ENCODE peak calls at places on chromosomes 16 and 17, in five cellular contexts. X is tibial nerve, T is ovary, H is lower leg skin, I is body of pancreas. P is an unnamed sample.

GRCh38 chr17:20085283-20085875 is 76.2 kb downstream of the SPECC1 start:
- DNase-seq in X (no peak), T (no peak), H (no peak), I (no peak), P (no peak)

GRCh38 chr17:17694229-17695081 is 13.2 kb downstream of the RAI1 start:
- DNase-seq in X (peak), T (peak), H (peak), I (peak), P (peak)

GRCh38 chr17:79840204-79840988 is 1.2 kb upstream of the CBX4 start:
- DNase-seq in X (peak), T (peak), H (peak), I (peak), P (no peak)

GRCh38 chr16:354971-355441 is 2.5 kb upstream of the AXIN1 start:
- DNase-seq in X (no peak), T (no peak), H (no peak), I (no peak), P (no peak)

GRCh38 chr16:62289230-62289629 is 253.0 kb upstream of the CDH8 start:
- DNase-seq in X (no peak), T (no peak), H (no peak), I (no peak), P (no peak)

GRCh38 chr16:13634253-13634652 is 285.7 kb upstream of the ERCC4 start:
- DNase-seq in X (no peak), T (no peak), H (no peak), I (no peak), P (no peak)

GRCh38 chr16:22328081-22328725 is 31.0 kb downstream of the POLR3E start:
- DNase-seq in X (no peak), T (no peak), H (no peak), I (no peak), P (no peak)

GRCh38 chr16:86180244-86180643 is 281.3 kb downstream of the IRF8 start:
- DNase-seq in X (no peak), T (no peak), H (no peak), I (no peak), P (no peak)

GRCh38 chr17:66296289-66296725 is 6.1 kb upstream of the PRKCA start:
- DNase-seq in X (no peak), T (no peak), H (no peak), I (no peak), P (no peak)

GRCh38 chr16:52466998-52467397 is 79.9 kb downstream of the TOX3 start:
- DNase-seq in X (no peak), T (no peak), H (no peak), I (no peak), P (no peak)

GRCh38 chr17:28097901-28098300 is 55.4 kb downstream of the NLK start:
- DNase-seq in X (no peak), T (no peak), H (no peak), I (no peak), P (no peak)

GRCh38 chr16:30951193-30951592 is 2.3 kb downstream of the ORAI3 start:
- DNase-seq in X (no peak), T (no peak), H (no peak), I (no peak), P (no peak)

GRCh38 chr17:40415390-40415789 is 2.3 kb downstream of the TOP2A start:
- DNase-seq in X (no peak), T (no peak), H (no peak), I (no peak), P (no peak)

GRCh38 chr17:33175565-33175964 is 117.5 kb downstream of the ASIC2 start:
- DNase-seq in X (no peak), T (no peak), H (no peak), I (no peak), P (no peak)

GRCh38 chr17:74089869-74090464 is 113.5 kb upstream of the RPL38 start:
- DNase-seq in X (peak), T (no peak), H (no peak), I (no peak), P (peak)

GRCh38 chr16:73430138-73430537 is 382.2 kb upstream of the ZFHX3 start:
- DNase-seq in X (no peak), T (no peak), H (no peak), I (no peak), P (no peak)

GRCh38 chr17:13031718-13032350 is 14.0 kb upstream of the ELAC2 start:
- DNase-seq in X (peak), T (peak), H (peak), I (peak), P (peak)

GRCh38 chr16:12435730-12436129 is 368.0 kb downstream of the CPPED1 start:
- DNase-seq in X (no peak), T (no peak), H (no peak), I (no peak), P (no peak)

GRCh38 chr17:81877569-81877968 is 6.4 kb upstream of the ARHGDIA start:
- DNase-seq in X (no peak), T (no peak), H (no peak), I (no peak), P (no peak)

GRCh38 chr17:65314212-65314611 is 177.0 kb downstream of the RGS9 start:
- DNase-seq in X (no peak), T (no peak), H (no peak), I (no peak), P (no peak)

GRCh38 chr16:932831-933330 is 37.9 kb downstream of the LMF1 start:
- DNase-seq in X (no peak), T (no peak), H (no peak), I (no peak), P (no peak)

GRCh38 chr17:7241783-7242716 is at the start of gene GABARAP:
- DNase-seq in X (peak), T (peak), H (peak), I (peak), P (no peak)
- TF ChIP-seq POLR2A in X (peak), T (peak), H (peak), I (peak), P (peak)

DNA sequence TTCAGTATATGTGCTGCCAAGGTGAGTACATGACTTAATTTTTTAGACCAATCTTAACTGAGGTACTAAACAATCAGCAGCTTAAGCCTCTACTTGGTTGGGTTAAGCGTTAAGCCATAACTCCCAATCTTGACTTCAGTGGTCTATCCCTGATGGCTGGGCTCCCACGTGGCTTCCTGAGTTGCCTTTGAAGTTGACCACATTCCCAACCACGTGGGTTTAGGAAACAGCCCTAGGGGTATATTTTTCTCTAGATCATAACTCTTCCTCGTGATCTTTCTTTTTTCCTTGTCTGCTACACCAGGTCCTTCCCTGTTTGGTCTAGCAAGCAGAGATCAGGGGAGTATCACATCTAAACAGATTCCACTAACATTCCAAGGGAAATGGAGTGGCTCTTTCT is 20.1 kb upstream of the PIRT start:
- DNase-seq in X (no peak), T (no peak), H (no peak), I (no peak), P (no peak)
- TF ChIP-seq POLR2A in X (no peak), T (no peak), H (no peak), I (no peak), P (no peak)

GRCh38 chr16:67561501-67561823 is 864 bp upstream of the CTCF start:
- DNase-seq in X (no peak), T (no peak), H (no peak), I (no peak), P (no peak)

GRCh38 chr16:67562918-67563707 is 787 bp downstream of the CTCF start:
- DNase-seq in X (no peak), T (peak), H (no peak), I (peak), P (no peak)

GRCh38 chr16:67562526-67562917 is at the start of gene CTCF:
- DNase-seq in X (peak), T (peak), H (peak), I (peak), P (no peak)

GRCh38 chr16:67560827-67561342 is 1.4 kb upstream of the CTCF start:
- DNase-seq in X (no peak), T (no peak), H (no peak), I (no peak), P (no peak)

GRCh38 chr16:67561824-67562525 is 351 bp upstream of the CTCF start:
- DNase-seq in X (peak), T (peak), H (peak), I (peak), P (peak)
- TF ChIP-seq POLR2A in X (peak), T (no peak), H (no peak), I (peak), P (peak)

GRCh38 chr17:15431201-15431600 is 36.2 kb downstream of the CDRT4 start:
- DNase-seq in X (no peak), T (no peak), H (no peak), I (no peak), P (no peak)
- TF ChIP-seq POLR2A in X (no peak), T (no peak), H (no peak), I (no peak), P (no peak)

GRCh38 chr16:82657239-82657638 is 30.5 kb downstream of the CDH13 start:
- DNase-seq in X (no peak), T (no peak), H (no peak), I (no peak), P (no peak)
- TF ChIP-seq POLR2A in X (no peak), T (no peak), H (no peak), I (no peak), P (no peak)

GRCh38 chr16:2866422-2866821 is 8.5 kb upstream of the PRSS22 start:
- DNase-seq in X (no peak), T (no peak), H (no peak), I (no peak), P (no peak)

GRCh38 chr16:2867661-2867986 is 9.7 kb upstream of the PRSS22 start:
- DNase-seq in X (no peak), T (no peak), H (no peak), I (no peak), P (no peak)

GRCh38 chr16:2869502-2870064 is 11.6 kb upstream of the PRSS22 start:
- DNase-seq in X (no peak), T (no peak), H (no peak), I (no peak), P (no peak)

GRCh38 chr16:2871926-2872325 is 11.1 kb upstream of the FLYWCH2 start:
- DNase-seq in X (no peak), T (no peak), H (no peak), I (no peak), P (no peak)

GRCh38 chr16:2867987-2868789 is 10.2 kb upstream of the PRSS22 start:
- DNase-seq in X (peak), T (peak), H (peak), I (peak), P (peak)
- TF ChIP-seq POLR2A in X (peak), T (peak), H (no peak), I (peak), P (peak)

GRCh38 chr17:15493031-15493750 is 25.8 kb upstream of the CDRT4 start:
- DNase-seq in X (no peak), T (no peak), H (no peak), I (no peak), P (no peak)

GRCh38 chr17:15488557-15488956 is 21.1 kb upstream of the CDRT4 start:
- DNase-seq in X (no peak), T (no peak), H (no peak), I (no peak), P (no peak)

GRCh38 chr17:15492186-15492585 is 24.8 kb upstream of the CDRT4 start:
- DNase-seq in X (no peak), T (no peak), H (no peak), I (no peak), P (no peak)

GRCh38 chr17:15494821-15495220 is 27.4 kb upstream of the CDRT4 start:
- DNase-seq in X (no peak), T (no peak), H (no peak), I (no peak), P (no peak)

DNA sequence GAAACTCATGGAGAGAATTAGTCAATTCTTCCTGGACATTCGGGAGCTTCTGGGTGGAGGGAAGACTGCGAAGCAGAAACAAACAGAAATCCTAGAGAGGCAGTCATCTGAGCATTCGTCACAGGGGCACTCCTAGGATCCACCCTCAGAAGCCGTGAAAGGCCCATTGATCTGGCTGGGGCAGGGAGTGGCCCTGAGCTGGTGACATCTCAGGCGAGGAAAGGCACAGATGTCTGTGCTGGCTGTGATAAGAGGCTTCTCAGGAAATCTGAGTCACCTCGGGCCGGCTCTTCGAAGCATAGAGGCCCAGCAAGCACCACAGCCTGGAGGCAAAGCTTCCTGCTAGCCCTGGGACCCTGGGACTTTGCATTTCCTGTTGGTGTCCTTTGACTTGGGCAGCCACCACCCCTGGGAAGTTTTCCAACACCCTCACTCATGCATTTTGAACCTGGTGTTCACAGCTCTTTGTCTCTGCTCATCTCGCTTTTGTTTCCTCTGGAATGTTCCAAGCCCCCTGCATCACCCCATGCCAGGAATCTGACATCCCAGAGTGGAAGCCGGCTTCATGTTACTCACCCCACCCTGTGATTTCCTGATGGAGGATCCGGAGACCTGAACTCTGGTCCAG is 23.3 kb upstream of the CDRT4 start:
- DNase-seq in X (peak), T (peak), H (peak), I (peak), P (peak)
- TF ChIP-seq POLR2A in X (peak), T (no peak), H (no peak), I (no peak), P (no peak)

GRCh38 chr17:7688808-7689316 is 585 bp downstream of the WRAP53 start:
- DNase-seq in X (no peak), T (no peak), H (no peak), I (no peak), P (no peak)

GRCh38 chr17:7686221-7687071 is 844 bp downstream of the TP53 start:
- DNase-seq in X (peak), T (peak), H (peak), I (peak), P (no peak)

GRCh38 chr17:7685533-7686220 is 1.6 kb downstream of the TP53 start:
- DNase-seq in X (peak), T (peak), H (peak), I (peak), P (peak)

GRCh38 chr17:7687072-7687907 is at the start of gene TP53:
- DNase-seq in X (peak), T (peak), H (peak), I (peak), P (no peak)

DNA sequence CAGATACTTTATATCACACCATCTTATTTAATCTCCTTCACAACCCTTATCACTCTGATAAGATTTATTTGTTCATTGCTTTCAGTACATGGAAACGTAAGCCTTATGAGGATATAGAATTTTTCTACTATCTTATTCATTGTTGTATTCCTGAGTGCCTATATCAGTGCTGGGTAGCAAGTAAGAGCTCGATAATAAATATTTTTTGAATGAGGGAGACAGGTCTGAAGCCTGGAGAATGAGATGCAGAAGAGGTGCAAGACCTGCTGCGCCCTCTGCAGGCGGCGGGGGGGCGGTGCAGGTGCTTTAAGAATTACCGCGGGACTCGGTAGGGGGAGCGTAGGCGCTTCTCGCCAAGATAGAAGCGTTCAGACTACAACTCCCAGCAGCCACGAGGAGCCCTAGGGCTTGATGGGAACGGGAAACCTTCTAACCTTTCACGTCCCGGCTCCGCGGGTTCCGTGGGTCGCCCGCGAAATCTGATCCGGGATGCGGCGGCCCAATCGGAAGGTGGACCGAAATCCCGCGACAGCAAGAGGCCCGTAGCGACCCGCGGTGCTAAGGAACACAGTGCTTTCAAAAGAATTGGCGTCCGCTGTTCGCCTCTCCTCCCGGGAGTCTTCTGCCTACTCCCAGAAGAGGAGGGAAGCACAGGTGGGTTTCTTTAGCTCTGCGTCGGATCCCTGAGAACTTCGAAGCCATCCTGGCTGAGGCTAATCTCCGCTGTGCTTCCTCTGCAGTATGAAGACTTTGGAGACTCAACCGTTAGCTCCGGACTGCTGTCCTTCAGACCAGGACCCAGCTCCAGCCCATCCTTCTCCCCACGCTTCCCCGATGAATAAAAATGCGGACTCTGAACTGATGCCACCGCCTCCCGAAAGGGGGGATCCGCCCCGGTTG is at the start of gene WRAP53:
- DNase-seq in X (peak), T (peak), H (peak), I (peak), P (peak)
- TF ChIP-seq POLR2A in X (no peak), T (peak), H (no peak), I (peak), P (peak)

GRCh38 chr16:7651803-7652570 is 319.3 kb downstream of the RBFOX1 start:
- DNase-seq in X (no peak), T (no peak), H (no peak), I (no peak), P (no peak)

GRCh38 chr16:7644171-7644570 is 311.5 kb downstream of the RBFOX1 start:
- DNase-seq in X (no peak), T (no peak), H (no peak), I (no peak), P (no peak)

GRCh38 chr16:7650446-7650845 is 317.8 kb downstream of the RBFOX1 start:
- DNase-seq in X (no peak), T (no peak), H (no peak), I (no peak), P (no peak)

DNA sequence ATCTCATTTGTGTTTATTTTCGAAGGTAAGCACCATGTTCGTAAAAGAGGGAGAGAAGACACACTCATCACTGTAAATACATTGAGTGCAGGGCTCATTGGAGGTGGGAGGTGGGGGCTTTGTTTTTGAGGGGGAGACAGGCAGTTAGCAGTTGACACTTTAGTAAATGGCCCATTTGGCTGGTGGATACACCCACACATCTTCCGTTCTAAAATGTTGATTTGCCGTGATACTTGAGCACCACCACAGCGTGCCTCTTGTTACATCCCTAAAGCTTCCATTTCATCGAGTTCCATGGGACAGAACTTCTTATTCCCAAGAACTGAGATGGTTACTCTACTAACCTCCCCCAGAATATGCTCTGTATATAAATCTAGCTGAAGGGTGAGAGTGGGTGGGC is 314.2 kb downstream of the RBFOX1 start:
- DNase-seq in X (no peak), T (no peak), H (no peak), I (no peak), P (no peak)
- TF ChIP-seq POLR2A in X (no peak), T (no peak), H (no peak), I (no peak), P (no peak)